ENCODE peak calls at places on chromosomes 5 and 9, in six cellular contexts. H, B, D, Q, A and T are unnamed samples.

GRCh38 chr9:29564564-29564963 is 1991.3 kb upstream of the C9orf72 start:
- DNase-seq in B (no peak), Q (no peak), H (no peak), A (no peak), D (no peak), T (peak; percentile 74)

GRCh38 chr5:142403583-142403982 is 78.8 kb upstream of the SPRY4 start:
- DNase-seq in A (no peak), Q (no peak), H (no peak), D (no peak), B (no peak), T (no peak)

GRCh38 chr5:96936431-96937221 is 746 bp downstream of the LNPEP start:
- DNase-seq in Q (peak; percentile 21), A (peak; percentile 31), H (peak; percentile 37), B (peak; percentile 22), D (no peak), T (peak; percentile 49)

GRCh38 chr9:131636593-131636992 is 91.3 kb downstream of the PRRT1B start:
- DNase-seq in H (no peak), Q (no peak), B (no peak), A (no peak), D (no peak), T (no peak)

GRCh38 chr5:10334830-10335229 is 18.7 kb upstream of the MARCHF6 start:
- DNase-seq in A (no peak), H (no peak), D (no peak), Q (no peak), B (no peak), T (no peak)

GRCh38 chr9:99336531-99336930 is 114.4 kb downstream of the SEC61B start:
- DNase-seq in B (no peak), D (no peak), H (no peak), A (no peak), Q (no peak), T (no peak)

GRCh38 chr9:37283730-37284235 is 138.7 kb upstream of the GRHPR start:
- DNase-seq in B (no peak), D (no peak), Q (peak; percentile 63), H (no peak), A (peak; percentile 87), T (peak; percentile 68)

GRCh38 chr5:53249529-53249928 is 140.0 kb upstream of the MOCS2 start:
- DNase-seq in D (peak; percentile 93), H (peak; percentile 65), Q (peak; percentile 70), B (no peak), A (peak; percentile 98), T (peak; percentile 95)

GRCh38 chr9:85536076-85536475 is 205.7 kb downstream of the AGTPBP1 start:
- DNase-seq in H (peak; percentile 87), A (peak; percentile 60), D (peak; percentile 82), B (no peak), Q (no peak), T (peak; percentile 6)

GRCh38 chr5:177005619-177006264 is 837 bp downstream of the UIMC1 start:
- DNase-seq in A (peak; percentile 62), H (peak; percentile 76), B (peak; percentile 53), Q (peak; percentile 71), D (peak; percentile 52), T (peak; percentile 83)

GRCh38 chr5:80275347-80275746 is 19.5 kb upstream of the SERINC5 start:
- DNase-seq in Q (peak; percentile 41), A (peak; percentile 21), D (no peak), H (peak; percentile 30), B (no peak), T (peak; percentile 43)

GRCh38 chr5:170159101-170159698 is 53.5 kb downstream of the FOXI1 start:
- DNase-seq in H (peak; percentile 47), A (peak; percentile 54), D (peak; percentile 70), Q (peak; percentile 31), B (no peak), T (peak; percentile 88)

GRCh38 chr9:11676821-11677220 is 1016.4 kb upstream of the TYRP1 start:
- DNase-seq in A (no peak), D (no peak), Q (no peak), B (no peak), H (no peak), T (no peak)

GRCh38 chr5:40361378-40361777 is 318.3 kb upstream of the PTGER4 start:
- DNase-seq in B (no peak), H (no peak), A (no peak), D (no peak), Q (no peak), T (no peak)

GRCh38 chr9:96884443-96884842 is 30.1 kb upstream of the ZNF782 start:
- DNase-seq in B (no peak), H (peak; percentile 92), A (peak; percentile 82), D (peak; percentile 63), Q (peak; percentile 45), T (peak; percentile 92)

GRCh38 chr9:89342213-89342612 is 23.9 kb downstream of the SECISBP2 start:
- DNase-seq in Q (no peak), A (no peak), D (no peak), B (no peak), H (no peak), T (no peak)

GRCh38 chr5:51829226-51829625 is 446.0 kb downstream of the ISL1 start:
- DNase-seq in A (no peak), B (no peak), H (peak; percentile 77), D (no peak), Q (no peak), T (peak; percentile 44)

GRCh38 chr5:38796000-38796738 is 49.6 kb upstream of the OSMR start:
- DNase-seq in H (no peak), D (no peak), B (no peak), Q (no peak), A (peak; percentile 69), T (peak; percentile 58)

GRCh38 chr5:66246621-66247020 is 102.5 kb downstream of the SREK1 start:
- DNase-seq in H (peak; percentile 55), B (no peak), A (peak; percentile 68), D (peak; percentile 64), Q (peak; percentile 18), T (peak; percentile 79)

GRCh38 chr5:103829585-103829984 is 267.0 kb upstream of the NUDT12 start:
- DNase-seq in D (no peak), H (peak; percentile 17), Q (peak; percentile 9), B (no peak), A (no peak), T (peak; percentile 41)

GRCh38 chr9:68727588-68728129 is 22.6 kb downstream of the PIP5K1B start:
- DNase-seq in A (no peak), B (no peak), D (no peak), H (no peak), Q (no peak), T (no peak)

GRCh38 chr9:90020277-90020871 is 415.6 kb downstream of the GADD45G start:
- DNase-seq in H (peak; percentile 44), A (no peak), B (no peak), D (no peak), Q (no peak), T (no peak)

GRCh38 chr9:77575785-77576184 is 72.3 kb downstream of the GNA14 start:
- DNase-seq in H (peak; percentile 58), D (no peak), Q (peak; percentile 15), B (no peak), A (peak; percentile 16), T (peak; percentile 48)

GRCh38 chr5:62149894-62150293 is 156.1 kb upstream of the KIF2A start:
- DNase-seq in D (no peak), Q (no peak), A (no peak), H (no peak), B (no peak), T (no peak)